ENCODE peak calls at places on chromosomes 2 and 18, in eight cellular contexts. H is effector CD4-positive, alpha-beta T cell; C is progenitor cell of endocrine pancreas; T is kidney tubule cell; D is mammary epithelial cell; Q is amniotic stem cell; R is iPS DF 19.7; U is Peyer's patch. X is an unnamed sample.

GRCh38 chr2:226868331-226868730 is 32.5 kb downstream of the RHBDD1 start:
- DNase-seq in C (no peak), H (no peak), R (no peak), Q (no peak), U (no peak), D (no peak), T (no peak), X (no peak)

GRCh38 chr2:235116885-235117492 is 165.2 kb downstream of the SH3BP4 start:
- DNase-seq in C (no peak), H (no peak), T (peak; percentile 58), R (no peak), U (no peak), D (peak; percentile 24), Q (peak; percentile 17), X (peak; percentile 26)

GRCh38 chr2:19312949-19313348 is 45.5 kb downstream of the OSR1 start:
- DNase-seq in R (no peak), C (no peak), T (peak; percentile 10), H (no peak), U (no peak), Q (no peak), D (peak; percentile 29), X (no peak)

GRCh38 chr2:166382-166781 is 97.5 kb downstream of the SH3YL1 start:
- DNase-seq in T (peak; percentile 36), D (no peak), U (no peak), C (no peak), R (no peak), H (no peak), Q (no peak), X (no peak)

GRCh38 chr2:201837824-201838340 is 31.5 kb downstream of the CDK15 start:
- DNase-seq in H (no peak), Q (no peak), R (no peak), D (no peak), U (no peak), T (peak; percentile 23), C (no peak), X (no peak)

GRCh38 chr2:168912466-168913170 is 11.5 kb downstream of the G6PC2 start:
- DNase-seq in R (no peak), T (peak; percentile 9), D (no peak), U (no peak), C (peak; percentile 12), Q (no peak), H (no peak), X (peak; percentile 22)

GRCh38 chr2:26535663-26536275 is 57.8 kb upstream of the OTOF start:
- DNase-seq in T (no peak), H (no peak), Q (no peak), D (no peak), C (no peak), R (no peak), U (no peak), X (no peak)

GRCh38 chr2:233053928-233054774 is 6.0 kb upstream of the INPP5D start:
- DNase-seq in T (peak; percentile 62), U (peak; percentile 70), D (peak; percentile 35), H (peak; percentile 67), R (no peak), C (peak; percentile 63), Q (no peak), X (peak; percentile 30)

GRCh38 chr2:134539946-134540345 is 178.9 kb downstream of the TMEM163 start:
- DNase-seq in Q (no peak), U (no peak), H (no peak), T (no peak), R (no peak), D (no peak), C (no peak), X (no peak)

GRCh38 chr2:235005603-235006259 is 53.9 kb downstream of the SH3BP4 start:
- DNase-seq in R (no peak), T (peak; percentile 47), C (peak; percentile 25), Q (no peak), U (no peak), D (no peak), H (no peak), X (no peak)

GRCh38 chr18:8779251-8779650 is 73.9 kb downstream of the MTCL1 start:
- DNase-seq in H (no peak), R (no peak), D (no peak), U (no peak), Q (no peak), C (no peak), T (no peak), X (no peak)

GRCh38 chr2:28436525-28437051 is 43.9 kb downstream of the FOSL2 start:
- DNase-seq in T (peak; percentile 86), Q (no peak), D (peak; percentile 88), U (no peak), H (no peak), C (no peak), R (no peak), X (no peak)

GRCh38 chr18:36352384-36352783 is 54.9 kb downstream of the FHOD3 start:
- DNase-seq in Q (peak; percentile 77), R (no peak), T (peak; percentile 93), D (peak; percentile 87), U (no peak), H (no peak), C (no peak), X (no peak)

GRCh38 chr2:212595036-212595654 is 56.5 kb upstream of the ERBB4 start:
- DNase-seq in H (no peak), C (no peak), D (peak; percentile 46), U (no peak), T (peak; percentile 46), Q (no peak), R (no peak), X (peak; percentile 5)

GRCh38 chr2:55019547-55020258 is 30.5 kb downstream of the RTN4 start:
- DNase-seq in R (no peak), C (no peak), T (no peak), U (no peak), H (no peak), Q (no peak), D (no peak), X (peak; percentile 91)

GRCh38 chr2:99974966-99975365 is 167.4 kb downstream of the AFF3 start:
- DNase-seq in U (no peak), R (no peak), H (no peak), C (no peak), D (peak; percentile 24), T (peak; percentile 96), Q (no peak), X (no peak)